ENCODE peak calls at places on chromosomes 4 and X, in four cellular contexts. S, B, Y and H are unnamed samples.

GRCh38 chr4:30863031-30863430 is 142.9 kb downstream of the PCDH7 start:
- DNase-seq in Y (no peak), S (no peak), B (no peak), H (no peak)

GRCh38 chrX:17654116-17654515 is 83.2 kb upstream of the SCML1 start:
- DNase-seq in S (no peak), B (no peak), Y (no peak), H (no peak)

GRCh38 chrX:124338733-124339514 is 6.5 kb downstream of the TEX13D start:
- DNase-seq in S (no peak), Y (no peak), B (no peak), H (no peak)

GRCh38 chr4:153611679-153612078 is 72.4 kb upstream of the TLR2 start:
- DNase-seq in B (no peak), Y (no peak), S (no peak), H (no peak)

GRCh38 chrX:115018040-115018647 is 728 bp upstream of the IL13RA2 start:
- DNase-seq in Y (no peak), B (no peak), S (no peak), H (no peak)

GRCh38 chr4:122826596-122827257 is at the start of gene FGF2:
- DNase-seq in S (peak), B (peak), Y (peak), H (peak)

GRCh38 chr4:34720563-34720962 is 1523.8 kb downstream of the ARAP2 start:
- DNase-seq in Y (peak), S (no peak), B (peak), H (no peak)

GRCh38 chr4:144655491-144655890 is 9.5 kb downstream of the HHIP start:
- DNase-seq in Y (no peak), S (no peak), B (no peak), H (no peak)

GRCh38 chrX:147550217-147550616 is 361.5 kb upstream of the FMR1 start:
- DNase-seq in S (no peak), B (peak), Y (no peak), H (no peak)

GRCh38 chrX:18643243-18643642 is 28.7 kb downstream of the RS1 start:
- DNase-seq in B (no peak), Y (no peak), S (no peak), H (no peak)

GRCh38 chr4:56132835-56133234 is 184.1 kb downstream of the CEP135 start:
- DNase-seq in S (no peak), Y (no peak), B (no peak), H (no peak)

GRCh38 chr4:8038702-8039251 is 99.1 kb upstream of the AFAP1 start:
- DNase-seq in Y (no peak), B (no peak), S (no peak), H (no peak)

GRCh38 chr4:179447308-179447707 is 2005.1 kb upstream of the AGA start:
- DNase-seq in B (no peak), Y (peak), S (no peak), H (no peak)

GRCh38 chr4:71029504-71029903 is 36.1 kb downstream of the DCK start:
- DNase-seq in Y (no peak), S (no peak), B (peak), H (no peak)